ENCODE peak calls at places on chromosomes 4 and X, in six cellular contexts. V is OCI-LY7, T is tibial nerve, S is upper lobe of right lung, W is MM.1S, D is pancreas. C is an unnamed sample.

GRCh38 chr4:94635172-94635571 is 122.6 kb upstream of the BMPR1B start:
- DNase-seq in V (no peak), T (no peak), S (no peak), W (no peak), D (no peak), C (no peak)

GRCh38 chrX:70554081-70554480 is 109.4 kb downstream of the DLG3 start:
- DNase-seq in V (no peak), T (no peak), S (no peak), W (peak; percentile 21), D (no peak), C (no peak)

GRCh38 chr4:101066586-101066985 is 280.7 kb downstream of the PPP3CA start:
- DNase-seq in V (no peak), T (no peak), S (no peak), W (no peak), D (no peak), C (no peak)

GRCh38 chr4:129429566-129430339 is 333.8 kb downstream of the C4orf33 start:
- DNase-seq in V (no peak), T (no peak), S (no peak), W (no peak), D (no peak), C (no peak)

GRCh38 chr4:148998719-148999118 is 556.5 kb upstream of the NR3C2 start:
- DNase-seq in V (peak; percentile 32), T (no peak), S (no peak), W (peak; percentile 19), D (no peak), C (no peak)

GRCh38 chr4:98609946-98610345 is 48.5 kb downstream of the TSPAN5 start:
- DNase-seq in V (no peak), T (no peak), S (no peak), W (no peak), D (no peak), C (no peak)

GRCh38 chr4:39721788-39722187 is 23.9 kb downstream of the UBE2K start:
- DNase-seq in V (no peak), T (no peak), S (no peak), W (no peak), D (no peak), C (no peak)

GRCh38 chr4:81465668-81466357 is 5.9 kb downstream of the RASGEF1B start:
- DNase-seq in V (no peak), T (no peak), S (no peak), W (no peak), D (no peak), C (no peak)

GRCh38 chr4:108193891-108194672 is 25.4 kb upstream of the LEF1 start:
- DNase-seq in V (no peak), T (no peak), S (no peak), W (no peak), D (no peak), C (no peak)

GRCh38 chr4:109547394-109547793 is 12.7 kb upstream of the MCUB start:
- DNase-seq in V (no peak), T (no peak), S (no peak), W (no peak), D (no peak), C (no peak)

GRCh38 chr4:48268956-48269860 is at the start of gene TEC:
- DNase-seq in V (peak; percentile 34), T (peak; percentile 19), S (peak; percentile 87), W (peak; percentile 59), D (peak; percentile 77), C (peak; percentile 61)

GRCh38 chr4:86664959-86665358 is 70.8 kb downstream of the PTPN13 start:
- DNase-seq in V (no peak), T (no peak), S (no peak), W (no peak), D (no peak), C (no peak)

GRCh38 chr4:87444741-87445140 is 22.4 kb downstream of the NUDT9 start:
- DNase-seq in V (no peak), T (no peak), S (no peak), W (no peak), D (no peak), C (no peak)

GRCh38 chr4:31370866-31371465 is 650.8 kb downstream of the PCDH7 start:
- DNase-seq in V (peak; percentile 61), T (no peak), S (no peak), W (peak; percentile 73), D (no peak), C (no peak)

GRCh38 chr4:924107-925096 is 7.7 kb downstream of the GAK start:
- DNase-seq in V (peak; percentile 68), T (no peak), S (peak; percentile 51), W (no peak), D (peak; percentile 19), C (no peak)

GRCh38 chr4:29770627-29771026 is 949.5 kb upstream of the PCDH7 start:
- DNase-seq in V (no peak), T (no peak), S (no peak), W (no peak), D (no peak), C (no peak)

GRCh38 chr4:40887690-40888089 is 137.9 kb downstream of the NSUN7 start:
- DNase-seq in V (no peak), T (peak; percentile 24), S (no peak), W (no peak), D (no peak), C (no peak)

GRCh38 chr4:184793735-184794355 is 31.9 kb downstream of the ACSL1 start:
- DNase-seq in V (no peak), T (no peak), S (no peak), W (no peak), D (no peak), C (no peak)

GRCh38 chr4:182871616-182872015 is 45.6 kb downstream of the DCTD start:
- DNase-seq in V (no peak), T (no peak), S (no peak), W (no peak), D (peak; percentile 15), C (no peak)

GRCh38 chr4:137307806-137308205 is 224.5 kb downstream of the PCDH18 start:
- DNase-seq in V (no peak), T (peak; percentile 58), S (no peak), W (no peak), D (no peak), C (peak; percentile 8)

GRCh38 chrX:107628662-107629532 is 587 bp downstream of the PRPS1 start:
- DNase-seq in V (peak; percentile 68), T (peak; percentile 6), S (peak; percentile 59), W (peak; percentile 35), D (no peak), C (peak; percentile 5)

GRCh38 chr4:3746701-3747581 is 19.2 kb upstream of the ADRA2C start:
- DNase-seq in V (no peak), T (no peak), S (no peak), W (peak; percentile 45), D (no peak), C (no peak)

GRCh38 chr4:85603437-85604336 is 128.7 kb downstream of the ARHGAP24 start:
- DNase-seq in V (peak; percentile 12), T (no peak), S (no peak), W (no peak), D (no peak), C (no peak)

GRCh38 chrX:30674799-30675198 is 21.6 kb downstream of the GK start:
- DNase-seq in V (no peak), T (no peak), S (no peak), W (no peak), D (no peak), C (no peak)

GRCh38 chrX:13180807-13181206 is 136.4 kb upstream of the FAM9C start:
- DNase-seq in V (no peak), T (no peak), S (no peak), W (no peak), D (no peak), C (no peak)

GRCh38 chr4:176271749-176272148 is 2.7 kb upstream of the ASB5 start:
- DNase-seq in V (no peak), T (no peak), S (no peak), W (no peak), D (no peak), C (no peak)

GRCh38 chr4:8377103-8378075 is 63.1 kb downstream of the ACOX3 start:
- DNase-seq in V (no peak), T (no peak), S (peak; percentile 51), W (no peak), D (no peak), C (no peak)

GRCh38 chr4:23333946-23334878 is 555.6 kb downstream of the PPARGC1A start:
- DNase-seq in V (peak; percentile 90), T (peak; percentile 7), S (no peak), W (peak; percentile 97), D (no peak), C (peak; percentile 7)

GRCh38 chr4:104559502-104559901 is 64.8 kb upstream of the CXXC4 start:
- DNase-seq in V (no peak), T (no peak), S (no peak), W (peak; percentile 61), D (no peak), C (no peak)

GRCh38 chrX:70476934-70477733 is 32.5 kb downstream of the DLG3 start:
- DNase-seq in V (no peak), T (peak; percentile 11), S (peak; percentile 68), W (no peak), D (peak; percentile 66), C (no peak)

GRCh38 chr4:40842318-40842717 is 92.6 kb downstream of the NSUN7 start:
- DNase-seq in V (no peak), T (no peak), S (no peak), W (no peak), D (no peak), C (peak; percentile 29)

GRCh38 chrX:148049441-148049840 is 68.3 kb downstream of the FMR1NB start:
- DNase-seq in V (peak; percentile 60), T (no peak), S (no peak), W (peak; percentile 54), D (no peak), C (no peak)

GRCh38 chr4:161991811-161992210 is 172.0 kb downstream of the FSTL5 start:
- DNase-seq in V (no peak), T (no peak), S (no peak), W (no peak), D (no peak), C (no peak)

GRCh38 chrX:24658421-24658820 is 11.3 kb upstream of the PCYT1B start:
- DNase-seq in V (no peak), T (no peak), S (no peak), W (no peak), D (no peak), C (no peak)
- H3K27ac ChIP-seq in V (no peak overlapping the region), T (no peak overlapping the region), S (no peak overlapping the region), W (no peak overlapping the region), D (no peak overlapping the region), C (no peak overlapping the region)

GRCh38 chr4:24570172-24570571 is 14.2 kb downstream of the DHX15 start:
- DNase-seq in V (no peak), T (no peak), S (no peak), W (no peak), D (no peak), C (no peak)
- H3K4me3 ChIP-seq in V (no peak overlapping the region), T (no peak overlapping the region), S (no peak overlapping the region), W (no peak overlapping the region), D (no peak overlapping the region), C (no peak overlapping the region)

DNA sequence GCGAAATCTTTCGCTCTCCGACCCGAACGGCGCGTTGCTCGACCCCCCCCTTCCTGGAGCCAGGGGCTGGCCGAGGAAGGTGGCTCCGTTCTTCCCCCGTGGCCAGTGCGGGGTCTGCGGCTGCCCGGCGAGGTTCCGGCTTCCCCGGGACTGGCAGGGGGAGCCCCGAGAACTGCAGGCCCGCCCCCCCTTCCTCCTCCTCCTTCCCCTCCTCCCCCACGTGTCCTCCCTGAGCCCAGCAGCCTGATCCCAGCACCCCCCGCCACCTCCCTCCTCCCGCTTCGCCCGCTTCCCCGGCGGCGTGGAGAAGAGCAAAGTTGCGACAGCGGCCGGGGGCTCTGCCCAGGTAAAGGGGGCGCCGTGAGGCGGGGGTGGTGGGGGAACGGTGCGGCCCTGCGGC is 2.4 kb upstream of the BCORL1 start:
- DNase-seq in V (no peak), T (peak; percentile 22), S (peak; percentile 67), W (no peak), D (peak; percentile 70), C (peak; percentile 35)
- H3K27ac ChIP-seq in V (no peak overlapping the region), T (peak overlapping the region; percentile 76), S (peak overlapping the region; percentile 36), W (no peak overlapping the region), D (no peak overlapping the region), C (peak overlapping the region; percentile 81)

GRCh38 chr4:66000500-66001117 is 330.3 kb upstream of the EPHA5 start:
- DNase-seq in V (no peak), T (no peak), S (no peak), W (no peak), D (no peak), C (no peak)
- H3K4me3 ChIP-seq in V (no peak overlapping the region), T (no peak overlapping the region), S (no peak overlapping the region), W (no peak overlapping the region), D (no peak overlapping the region), C (no peak overlapping the region)

C was measured in heart right ventricle.